ENCODE peak calls at places on chromosome 16, in four cellular contexts. P is K562, O is stomach, I is tibial nerve. H is an unnamed sample.

GRCh38 chr16:26838931-26839330 is 227.8 kb upstream of the C16orf82 start:
- DNase-seq in I (no peak), O (no peak), P (no peak), H (no peak)

GRCh38 chr16:20347666-20348364 is 4.7 kb downstream of the UMOD start:
- DNase-seq in P (peak), O (no peak), I (no peak), H (no peak)

GRCh38 chr16:31073823-31074072 is 292 bp downstream of the ZNF668 start:
- DNase-seq in O (no peak), P (no peak), I (no peak), H (no peak)

GRCh38 chr16:54816471-54816870 is 114.2 kb upstream of the IRX5 start:
- DNase-seq in O (no peak), I (no peak), P (no peak), H (no peak)

GRCh38 chr16:28140788-28141618 is 70.8 kb downstream of the XPO6 start:
- DNase-seq in O (peak), P (no peak), I (no peak), H (no peak)

GRCh38 chr16:85988306-85988705 is 89.3 kb downstream of the IRF8 start:
- DNase-seq in P (no peak), I (no peak), O (no peak), H (no peak)

GRCh38 chr16:68263559-68264127 is 683 bp upstream of the SLC7A6 start:
- DNase-seq in P (no peak), I (no peak), O (no peak), H (no peak)

GRCh38 chr16:53404959-53405358 is 29.3 kb upstream of the RBL2 start:
- DNase-seq in I (no peak), O (no peak), P (no peak), H (no peak)

GRCh38 chr16:51592535-51592934 is 441.5 kb upstream of the SALL1 start:
- DNase-seq in I (no peak), P (no peak), O (no peak), H (no peak)

GRCh38 chr16:6957676-6958075 is 375.0 kb upstream of the RBFOX1 start:
- DNase-seq in O (no peak), P (no peak), I (no peak), H (no peak)

GRCh38 chr16:20904507-20905079 is 4.0 kb downstream of the LYRM1 start:
- DNase-seq in P (no peak), I (peak), O (peak), H (no peak)

GRCh38 chr16:85696761-85697160 is 8.0 kb upstream of the GINS2 start:
- DNase-seq in I (no peak), P (no peak), O (no peak), H (no peak)

GRCh38 chr16:68605746-68606145 is 39.4 kb upstream of the CDH3 start:
- DNase-seq in I (no peak), P (no peak), O (no peak), H (no peak)

GRCh38 chr16:89784409-89784808 is 32.0 kb downstream of the FANCA start:
- DNase-seq in I (no peak), P (no peak), O (no peak), H (no peak)

GRCh38 chr16:85843471-85844168 is 44.1 kb downstream of the COX4I1 start:
- DNase-seq in I (no peak), P (no peak), O (no peak), H (no peak)

GRCh38 chr16:27698266-27698665 is 148.3 kb downstream of the KATNIP start:
- DNase-seq in O (no peak), P (peak), I (no peak), H (no peak)

GRCh38 chr16:87880117-87880696 is 10.9 kb upstream of the SLC7A5 start:
- DNase-seq in O (no peak), I (no peak), P (no peak), H (no peak)

GRCh38 chr16:55392701-55393100 is 68.7 kb downstream of the IRX6 start:
- DNase-seq in P (no peak), O (no peak), I (no peak), H (no peak)

GRCh38 chr16:68490829-68491575 is 42.7 kb upstream of the SMPD3 start:
- DNase-seq in O (peak), I (no peak), P (no peak), H (peak)

GRCh38 chr16:72876221-72876620 is 171.7 kb downstream of the ZFHX3 start:
- DNase-seq in I (peak), P (no peak), O (peak), H (no peak)

GRCh38 chr16:70753228-70753627 is 47.7 kb downstream of the VAC14 start:
- DNase-seq in P (no peak), I (no peak), O (no peak), H (no peak)

GRCh38 chr16:53872248-53873221 is 168.6 kb downstream of the FTO start:
- DNase-seq in O (no peak), I (no peak), P (no peak), H (no peak)

GRCh38 chr16:51103590-51103989 is 47.5 kb downstream of the SALL1 start:
- DNase-seq in O (no peak), P (no peak), I (no peak), H (no peak)

GRCh38 chr16:85145734-85146531 is 33.7 kb upstream of the CIBAR2 start:
- DNase-seq in P (no peak), O (no peak), I (no peak), H (no peak)

DNA sequence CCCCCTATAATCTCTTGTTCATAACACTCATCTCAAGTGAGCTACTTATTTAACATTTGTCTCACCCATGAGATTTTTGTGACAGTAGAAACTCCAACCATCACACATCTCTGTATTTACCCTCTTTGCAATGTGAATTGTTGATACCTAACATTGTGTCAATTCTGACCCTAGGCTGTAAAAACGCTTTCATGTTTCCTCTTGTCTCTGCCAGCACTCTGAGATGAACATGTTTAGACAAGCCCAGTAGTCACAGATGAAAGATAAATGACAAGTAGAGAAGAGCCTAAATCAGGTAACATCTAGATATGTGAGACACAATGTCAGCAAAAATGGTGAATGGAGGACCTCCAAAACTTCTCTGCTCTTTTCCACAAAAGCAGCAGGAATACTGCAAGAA is 1254.5 kb upstream of the GOT2 start:
- DNase-seq in I (no peak), O (no peak), P (no peak), H (no peak)
- TF ChIP-seq EP300 in I (no peak), O (no peak), P (no peak), H (no peak)

DNA sequence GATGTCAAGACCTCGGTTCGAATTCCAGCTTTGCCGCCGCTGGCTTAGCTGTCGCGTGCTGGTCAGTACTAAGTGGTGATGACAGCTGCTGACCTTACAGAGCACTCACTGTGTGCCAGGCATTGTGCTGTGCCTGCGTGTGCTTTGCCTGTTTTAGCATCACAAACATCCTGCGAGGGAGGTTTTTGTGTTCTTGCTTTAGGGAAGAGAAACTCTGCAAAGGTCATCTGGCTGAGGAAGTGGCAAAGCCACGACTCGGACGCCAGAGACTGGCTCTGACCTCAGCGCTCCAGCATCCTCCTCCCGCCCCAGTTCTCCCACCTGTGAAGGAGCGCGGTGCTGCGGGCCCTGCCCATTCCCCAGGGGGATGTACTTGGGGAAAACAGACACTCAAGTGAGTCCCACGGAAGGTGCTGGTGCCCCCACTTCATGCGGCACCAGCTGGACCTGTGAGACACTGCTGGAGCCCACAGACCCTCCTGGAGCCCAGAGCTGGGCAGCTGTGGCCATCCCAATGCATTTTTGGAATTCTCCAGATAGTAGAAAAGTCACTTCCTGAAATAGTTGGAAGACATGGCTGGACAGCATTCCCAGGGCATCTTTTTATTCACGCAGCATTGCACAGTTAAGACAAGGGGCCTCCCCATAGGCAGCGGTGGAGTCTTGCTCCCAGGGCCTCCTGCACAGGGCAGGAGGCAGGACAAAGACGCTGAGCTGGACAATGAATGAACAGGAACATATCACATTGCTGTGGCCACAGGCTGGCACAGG is 20.0 kb upstream of the HERPUD1 start:
- DNase-seq in O (peak), P (no peak), I (peak), H (no peak)
- TF ChIP-seq EP300 in O (no peak), P (no peak), I (peak), H (no peak)

DNA sequence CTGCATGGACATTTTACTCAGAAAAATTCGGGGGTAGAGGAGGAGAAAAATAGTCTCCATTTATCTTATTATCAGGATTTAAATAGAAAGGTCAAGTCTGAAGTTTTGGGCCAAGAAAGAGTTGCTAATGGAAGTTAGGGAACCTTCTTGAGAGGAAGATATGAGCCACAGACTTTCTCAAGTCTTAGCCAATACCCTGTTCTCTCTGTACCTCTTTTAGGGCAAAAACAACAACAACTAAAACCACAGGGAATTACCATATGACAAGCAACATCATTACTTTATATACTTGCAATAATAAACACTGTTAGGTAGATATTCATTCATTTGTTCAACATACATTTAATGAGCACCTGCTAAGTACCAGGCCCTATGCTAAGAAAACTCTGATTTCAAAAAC is 282.2 kb upstream of the CDH5 start:
- DNase-seq in P (no peak), I (no peak), O (no peak), H (no peak)
- TF ChIP-seq EP300 in P (no peak), I (no peak), O (no peak), H (no peak)

GRCh38 chr16:75502916-75503605 is 7.8 kb upstream of the CHST6 start:
- DNase-seq in O (no peak), P (no peak), I (no peak), H (no peak)

GRCh38 chr16:75506107-75506506 is 10.9 kb upstream of the CHST6 start:
- DNase-seq in I (no peak), P (no peak), O (no peak), H (no peak)

GRCh38 chr16:75501359-75501758 is 6.1 kb upstream of the CHST6 start:
- DNase-seq in P (no peak), I (no peak), O (no peak), H (no peak)

GRCh38 chr16:75506567-75506966 is 11.3 kb upstream of the CHST6 start:
- DNase-seq in O (no peak), I (peak), P (no peak), H (peak)
- TF ChIP-seq EP300 in O (no peak), I (peak), P (no peak), H (no peak)

DNA sequence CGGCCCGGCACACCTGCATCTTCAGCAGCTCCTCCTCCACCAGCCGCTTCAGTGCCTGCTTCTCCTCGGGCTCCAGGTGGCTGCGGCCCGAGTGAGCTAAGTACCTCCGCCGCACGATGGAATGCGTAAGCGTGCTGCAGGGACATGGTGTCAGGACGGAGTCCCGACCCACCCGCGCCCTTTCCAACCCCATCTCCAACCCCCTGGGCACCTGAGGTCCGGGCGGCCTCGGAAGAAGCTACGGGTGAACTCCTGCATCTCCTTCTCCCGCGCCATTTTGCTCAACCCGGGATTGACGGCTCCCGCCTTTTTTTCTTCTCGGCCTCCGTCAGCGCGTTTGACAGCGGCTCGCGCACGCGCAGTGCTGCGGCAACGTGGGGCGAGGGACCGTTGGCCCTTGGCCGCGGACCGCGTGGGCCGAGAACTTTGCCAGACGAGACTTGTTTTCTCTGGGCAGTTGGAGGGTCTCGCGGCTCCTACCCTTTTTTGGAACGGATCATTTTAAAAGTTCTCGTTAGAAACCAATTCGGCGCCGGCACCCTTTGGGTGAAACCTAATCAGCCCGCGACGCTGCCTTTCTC is at the start of gene HIRIP3:
- DNase-seq in P (peak), I (peak), O (peak), H (peak)
- TF ChIP-seq EP300 in P (no peak), I (no peak), O (no peak), H (no peak)

DNA sequence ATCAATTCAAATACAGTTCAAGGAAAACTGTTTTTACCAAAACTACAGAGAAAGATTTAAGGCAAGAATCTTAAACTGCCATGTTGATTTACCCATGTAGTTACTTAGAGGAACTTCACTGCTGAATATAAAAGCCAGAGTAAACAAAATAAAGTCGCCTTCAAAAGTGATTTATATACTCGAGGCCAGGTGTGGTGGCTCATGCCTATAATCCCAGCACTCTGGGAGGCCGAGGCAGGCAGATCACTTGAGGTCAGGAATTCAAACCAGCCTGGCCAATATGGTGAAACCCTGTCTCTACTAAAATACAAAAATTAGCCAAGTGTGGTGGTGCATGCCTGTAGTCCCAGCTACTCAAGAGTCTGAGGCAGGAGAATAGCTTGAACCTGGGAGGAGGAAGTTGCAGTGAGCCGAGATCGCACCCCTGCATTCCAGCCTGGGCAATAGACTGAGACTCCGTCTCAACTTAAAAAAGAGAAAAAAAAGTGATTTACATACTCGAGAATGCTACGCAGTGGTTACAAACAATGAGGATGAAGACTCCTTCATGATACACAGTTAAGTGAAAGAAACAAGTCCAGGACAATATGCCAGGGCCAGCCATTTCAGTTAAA is 54.1 kb upstream of the CNEP1R1 start:
- DNase-seq in P (no peak), I (no peak), O (no peak), H (no peak)
- TF ChIP-seq EP300 in P (no peak), I (no peak), O (no peak), H (no peak)

DNA sequence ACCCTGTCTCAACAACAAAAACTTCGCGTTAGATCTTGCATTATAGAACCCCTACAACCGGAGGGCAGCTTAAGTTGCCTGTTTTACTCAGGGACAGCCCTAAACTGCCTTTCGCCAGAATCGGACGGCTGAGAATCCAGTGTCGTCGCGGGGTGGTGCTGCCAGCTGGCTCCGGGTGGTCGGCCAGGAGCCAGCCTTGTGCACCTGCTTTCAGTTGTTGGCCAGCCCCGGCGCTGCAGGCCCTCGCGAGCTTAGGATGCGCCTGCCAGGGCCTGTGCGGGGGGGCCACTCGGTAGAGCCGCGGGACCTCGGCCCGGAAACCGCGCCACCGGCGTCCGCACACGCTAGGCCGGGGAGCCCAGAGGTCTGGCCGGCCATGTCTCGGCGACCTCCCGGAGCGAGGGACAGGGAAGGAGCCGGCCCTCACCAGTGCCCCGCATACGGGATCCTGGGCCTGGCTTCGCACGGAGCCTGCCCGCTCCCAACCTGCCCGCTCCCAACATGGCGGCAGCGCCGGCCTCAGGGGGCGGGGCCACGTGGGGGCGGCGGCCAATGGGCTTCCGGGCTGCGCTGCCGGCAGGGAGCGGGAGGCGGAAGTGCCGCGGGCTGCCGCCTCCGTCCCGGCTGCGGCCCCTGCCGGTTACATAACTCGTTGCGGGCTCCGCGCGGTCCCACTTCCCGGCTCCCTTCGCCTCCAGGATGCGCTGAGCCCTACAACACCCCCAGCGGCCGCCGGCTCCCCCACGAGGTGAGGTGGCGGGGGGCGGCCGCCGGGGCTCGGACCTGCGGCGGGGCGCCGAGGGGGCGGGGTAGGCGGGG is 14.2 kb downstream of the NAA60 start:
- DNase-seq in P (peak), I (peak), O (peak), H (peak)
- TF ChIP-seq EP300 in P (no peak), I (peak), O (no peak), H (no peak)

GRCh38 chr16:11016993-11017392 is 72.6 kb downstream of the CLEC16A start:
- DNase-seq in P (peak), O (peak), I (no peak), H (peak)
- TF ChIP-seq EP300 in P (no peak), O (no peak), I (no peak), H (no peak)

GRCh38 chr16:78252757-78253156 is 153.3 kb downstream of the WWOX start:
- DNase-seq in I (no peak), P (no peak), O (no peak), H (no peak)
- TF ChIP-seq EP300 in I (no peak), P (no peak), O (no peak), H (no peak)